ENCODE peak calls at places on chromosomes 1 and 21, in four cellular contexts. One of them, this sample, is unnamed.

GRCh38 chr1:194755241-194755953 is 1569.0 kb upstream of the B3GALT2 start:
- DNase-seq in EH: peak
- DNase-seq in Ammon's horn: no peak
- DNase-seq in astrocyte of the hippocampus: no peak
- DNase-seq in this sample: no peak

GRCh38 chr1:3529099-3529729 is 74.7 kb downstream of the ARHGEF16 start:
- DNase-seq in EH: peak
- DNase-seq in Ammon's horn: peak
- DNase-seq in astrocyte of the hippocampus: no peak
- DNase-seq in this sample: peak

GRCh38 chr1:111334169-111334568 is 43.5 kb downstream of the CHIA start:
- DNase-seq in EH: peak
- DNase-seq in Ammon's horn: peak
- DNase-seq in astrocyte of the hippocampus: peak
- DNase-seq in this sample: peak

GRCh38 chr1:229590119-229590518 is 31.6 kb upstream of the ABCB10 start:
- DNase-seq in EH: no peak
- DNase-seq in Ammon's horn: no peak
- DNase-seq in astrocyte of the hippocampus: no peak
- DNase-seq in this sample: no peak

GRCh38 chr1:185546029-185546428 is 188.2 kb upstream of the HMCN1 start:
- DNase-seq in EH: no peak
- DNase-seq in Ammon's horn: no peak
- DNase-seq in astrocyte of the hippocampus: no peak
- DNase-seq in this sample: no peak

GRCh38 chr1:225461533-225462428 is 33.9 kb upstream of the LBR start:
- DNase-seq in EH: no peak
- DNase-seq in Ammon's horn: no peak
- DNase-seq in astrocyte of the hippocampus: no peak
- DNase-seq in this sample: no peak

GRCh38 chr1:148263128-148263905 is 111.2 kb upstream of the NBPF11 start:
- DNase-seq in EH: peak
- DNase-seq in Ammon's horn: peak
- DNase-seq in astrocyte of the hippocampus: peak
- DNase-seq in this sample: peak

GRCh38 chr1:24955161-24955560 is 25.1 kb upstream of the RUNX3 start:
- DNase-seq in EH: peak
- DNase-seq in Ammon's horn: no peak
- DNase-seq in astrocyte of the hippocampus: no peak
- DNase-seq in this sample: no peak

GRCh38 chr21:19322360-19322759 is 918.8 kb upstream of the TMPRSS15 start:
- DNase-seq in EH: no peak
- DNase-seq in Ammon's horn: peak
- DNase-seq in astrocyte of the hippocampus: no peak
- DNase-seq in this sample: peak